ENCODE peak calls at places on chromosomes 5 and 9, in five cellular contexts. C is WTC11, T is H1, P is endothelial cell of umbilical vein, N is A549. H is an unnamed sample.

GRCh38 chr9:9817176-9817575 is 795.6 kb downstream of the PTPRD start:
- DNase-seq in C (no peak), T (no peak), P (no peak), N (no peak), H (no peak)

GRCh38 chr5:76723266-76723665 is 7.3 kb downstream of the F2R start:
- DNase-seq in C (no peak), T (no peak), P (no peak), N (no peak), H (no peak)

GRCh38 chr9:7844283-7844682 is 44.7 kb upstream of the DMAC1 start:
- DNase-seq in C (no peak), T (no peak), P (peak; percentile 27), N (no peak), H (no peak)

GRCh38 chr5:150486402-150487198 is 21.3 kb upstream of the NDST1 start:
- DNase-seq in C (peak; percentile 86), T (peak; percentile 63), P (peak; percentile 66), N (peak; percentile 70), H (peak; percentile 57)

GRCh38 chr9:5478214-5478613 is 27.9 kb downstream of the CD274 start:
- DNase-seq in C (no peak), T (no peak), P (no peak), N (no peak), H (no peak)

GRCh38 chr5:40221255-40221654 is 458.5 kb upstream of the PTGER4 start:
- DNase-seq in C (no peak), T (no peak), P (no peak), N (no peak), H (no peak)

GRCh38 chr5:181259974-181260719 is 796 bp downstream of the TRIM52 start:
- DNase-seq in C (no peak), T (no peak), P (peak; percentile 17), N (no peak), H (no peak)

GRCh38 chr5:9505215-9505614 is 40.7 kb downstream of the SEMA5A start:
- DNase-seq in C (no peak), T (no peak), P (no peak), N (no peak), H (no peak)

GRCh38 chr9:114153761-114154596 is 1.4 kb upstream of the COL27A1 start:
- DNase-seq in C (peak; percentile 74), T (no peak), P (no peak), N (peak; percentile 71), H (no peak)

GRCh38 chr5:168656633-168657032 is 77.5 kb upstream of the PANK3 start:
- DNase-seq in C (no peak), T (no peak), P (no peak), N (no peak), H (no peak)

GRCh38 chr5:2038337-2039179 is 155.8 kb upstream of the IRX4 start:
- DNase-seq in C (peak; percentile 93), T (peak; percentile 80), P (peak; percentile 40), N (peak; percentile 74), H (peak; percentile 97)

GRCh38 chr5:53322257-53322656 is 158.2 kb upstream of the FST start:
- DNase-seq in C (no peak), T (no peak), P (no peak), N (no peak), H (no peak)

GRCh38 chr5:57494104-57495098 is 11.8 kb upstream of the ACTBL2 start:
- DNase-seq in C (no peak), T (no peak), P (peak; percentile 93), N (peak; percentile 54), H (peak; percentile 75)

GRCh38 chr9:71036501-71036900 is 84.9 kb downstream of the TRPM3 start:
- DNase-seq in C (no peak), T (no peak), P (peak; percentile 88), N (no peak), H (no peak)

GRCh38 chr9:34675048-34675714 is 12.7 kb upstream of the CCL27 start:
- DNase-seq in C (peak; percentile 92), T (no peak), P (peak; percentile 72), N (peak; percentile 84), H (peak; percentile 85)

GRCh38 chr9:75990181-75990580 is 99.7 kb downstream of the PCSK5 start:
- DNase-seq in C (no peak), T (no peak), P (no peak), N (no peak), H (no peak)

GRCh38 chr9:7333714-7334113 is 465.9 kb downstream of the DMAC1 start:
- DNase-seq in C (no peak), T (no peak), P (no peak), N (no peak), H (no peak)

GRCh38 chr9:134165357-134166315 is 1.3 kb upstream of the RNU6ATAC start:
- DNase-seq in C (no peak), T (no peak), P (peak; percentile 48), N (no peak), H (peak; percentile 45)

GRCh38 chr9:119313846-119314245 is 55.4 kb downstream of the BRINP1 start:
- DNase-seq in C (no peak), T (no peak), P (no peak), N (no peak), H (no peak)

GRCh38 chr5:55601209-55601618 is 66.5 kb upstream of the PLPP1 start:
- DNase-seq in C (no peak), T (no peak), P (peak; percentile 83), N (peak; percentile 63), H (no peak)

GRCh38 chr9:35835216-35835604 is 6.2 kb downstream of the TMEM8B start:
- DNase-seq in C (peak; percentile 52), T (no peak), P (no peak), N (no peak), H (peak; percentile 31)

GRCh38 chr5:7589800-7590199 is 193.9 kb downstream of the ADCY2 start:
- DNase-seq in C (no peak), T (no peak), P (no peak), N (no peak), H (no peak)

GRCh38 chr5:64742821-64743220 is 25.7 kb downstream of the SREK1IP1 start:
- DNase-seq in C (no peak), T (no peak), P (no peak), N (no peak), H (no peak)

GRCh38 chr9:134484479-134484878 is 157.1 kb upstream of the COL5A1 start:
- DNase-seq in C (no peak), T (no peak), P (no peak), N (no peak), H (no peak)

GRCh38 chr5:37478086-37478485 is 99.0 kb downstream of the WDR70 start:
- DNase-seq in C (no peak), T (no peak), P (no peak), N (no peak), H (no peak)

GRCh38 chr5:14202462-14202861 is 59.3 kb downstream of the TRIO start:
- DNase-seq in C (no peak), T (no peak), P (peak; percentile 85), N (no peak), H (no peak)

GRCh38 chr5:110054240-110054639 is 364.5 kb downstream of the MAN2A1 start:
- DNase-seq in C (no peak), T (no peak), P (peak; percentile 25), N (no peak), H (no peak)

GRCh38 chr9:96417610-96418073 is 528 bp downstream of the ZNF367 start:
- DNase-seq in C (no peak), T (no peak), P (peak; percentile 6), N (no peak), H (no peak)

GRCh38 chr9:75101004-75101601 is 12.8 kb downstream of the OSTF1 start:
- DNase-seq in C (no peak), T (no peak), P (no peak), N (no peak), H (no peak)

GRCh38 chr5:108101105-108101504 is 280.8 kb downstream of the FBXL17 start:
- DNase-seq in C (no peak), T (no peak), P (no peak), N (no peak), H (no peak)

GRCh38 chr5:29518176-29518575 is 1675.3 kb upstream of the CDH6 start:
- DNase-seq in C (no peak), T (no peak), P (no peak), N (no peak), H (no peak)

DNA sequence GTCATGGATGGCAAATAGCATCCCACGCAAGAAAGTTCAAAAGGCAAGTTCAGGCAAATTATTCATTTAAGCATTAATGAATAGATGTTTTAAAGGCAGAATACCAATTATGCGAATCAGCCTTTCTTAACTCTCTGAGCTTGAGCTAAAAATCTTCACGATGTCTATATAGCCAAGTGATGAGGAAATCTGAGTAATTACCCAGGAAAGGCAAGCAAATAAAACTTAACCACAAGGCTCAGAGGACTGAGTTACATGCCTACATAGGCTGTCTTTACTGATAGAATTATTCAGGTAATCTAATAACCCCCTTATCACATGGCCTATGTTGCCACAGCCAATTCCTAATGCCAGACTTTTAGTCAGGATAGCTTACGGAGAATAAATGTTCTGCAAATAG is 120.8 kb upstream of the MTAP start:
- DNase-seq in C (no peak), T (no peak), P (peak; percentile 69), N (no peak), H (no peak)
- TF ChIP-seq JUN in C (no peak), T (no peak), P (no peak), N (peak; percentile 61), H (no peak)

GRCh38 chr9:86207193-86207592 is 52.3 kb downstream of the C9orf153 start:
- DNase-seq in C (no peak), T (no peak), P (no peak), N (no peak), H (no peak)

GRCh38 chr9:86201474-86202337 is 57.8 kb downstream of the C9orf153 start:
- DNase-seq in C (no peak), T (no peak), P (no peak), N (no peak), H (no peak)

GRCh38 chr9:86200599-86201162 is 58.8 kb downstream of the C9orf153 start:
- DNase-seq in C (no peak), T (no peak), P (no peak), N (no peak), H (no peak)

GRCh38 chr9:86202338-86202882 is 57.0 kb downstream of the C9orf153 start:
- DNase-seq in C (peak; percentile 19), T (no peak), P (peak; percentile 54), N (peak; percentile 60), H (peak; percentile 44)
- TF ChIP-seq JUN in C (no peak), T (no peak), P (no peak), N (no peak), H (no peak)

DNA sequence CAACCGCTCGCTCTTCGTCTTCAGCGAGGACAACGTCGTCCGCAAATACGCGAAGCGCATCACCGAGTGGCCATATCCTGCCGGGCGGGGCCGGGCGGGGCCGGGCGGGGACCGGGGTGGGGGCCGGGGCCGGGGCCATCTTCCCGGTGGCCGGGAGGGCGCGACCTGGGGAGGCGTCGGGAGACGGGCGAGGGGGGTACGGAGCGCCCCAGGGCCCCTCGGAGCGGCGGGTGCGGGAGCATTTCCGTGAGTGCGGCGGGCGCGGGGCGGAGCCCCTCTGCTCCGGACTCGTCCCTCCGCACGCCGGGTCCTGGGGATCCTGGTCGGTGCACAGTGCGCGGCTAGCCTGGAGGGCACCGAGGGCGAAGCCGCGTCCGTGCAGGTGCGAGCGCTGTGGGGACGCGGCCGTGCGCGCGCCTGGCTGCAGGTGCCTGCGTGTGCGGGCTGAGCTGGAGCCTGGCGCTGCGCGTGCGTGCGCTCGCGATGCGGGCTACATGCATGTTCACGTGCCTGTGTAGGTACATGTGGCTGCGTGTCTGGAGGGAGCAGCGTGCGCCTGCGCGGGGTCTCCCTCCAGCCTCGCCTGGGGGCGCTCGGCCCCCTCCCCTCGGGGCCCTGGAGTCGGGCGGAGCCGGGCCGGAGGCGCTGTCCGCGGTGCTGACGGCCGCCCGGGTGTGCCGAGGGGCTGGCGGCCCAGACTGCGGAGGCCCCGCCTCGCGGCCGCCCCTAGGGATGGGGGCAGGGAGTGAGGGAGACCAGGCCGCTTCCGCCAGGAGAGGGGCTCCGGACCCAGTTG is 762 bp downstream of the CACNA1B start:
- DNase-seq in C (peak; percentile 90), T (peak; percentile 51), P (peak; percentile 30), N (no peak), H (peak; percentile 86)
- TF ChIP-seq JUN in C (peak; percentile 95), T (no peak), P (no peak), N (no peak), H (no peak)

GRCh38 chr9:103245369-103245768 is 250.2 kb downstream of the CYLC2 start:
- DNase-seq in C (no peak), T (no peak), P (no peak), N (no peak), H (no peak)
- TF ChIP-seq JUN in C (no peak), T (no peak), P (no peak), N (no peak), H (no peak)

H was measured in K562.